ENCODE peak calls at places on chromosomes 11 and 22, in five cellular contexts. G, U, M, C and H are unnamed samples.

GRCh38 chr11:43947003-43947500 is 4.6 kb downstream of the C11orf96 start:
- DNase-seq in C (no peak), U (peak; percentile 61), G (no peak), M (peak; percentile 19), H (no peak)

GRCh38 chr22:25095869-25096268 is 103.8 kb upstream of the CRYBB3 start:
- DNase-seq in G (no peak), M (no peak), C (no peak), U (no peak), H (no peak)

GRCh38 chr11:68214173-68215086 is 1.3 kb upstream of the KMT5B start:
- DNase-seq in G (no peak), C (no peak), U (peak; percentile 26), M (no peak), H (peak; percentile 75)

GRCh38 chr22:30424471-30425326 is 869 bp upstream of the MTFP1 start:
- DNase-seq in C (no peak), U (no peak), G (no peak), M (no peak), H (no peak)

GRCh38 chr11:3894128-3894731 is 38.8 kb downstream of the STIM1 start:
- DNase-seq in M (no peak), U (no peak), G (no peak), C (no peak), H (no peak)

GRCh38 chr11:45662096-45662664 is 3.2 kb downstream of the CHST1 start:
- DNase-seq in M (no peak), C (no peak), U (no peak), G (no peak), H (no peak)

GRCh38 chr11:7609521-7609920 is 63.8 kb downstream of the CYB5R2 start:
- DNase-seq in G (no peak), C (no peak), M (no peak), U (no peak), H (no peak)

GRCh38 chr11:62427630-62428233 is 8.9 kb downstream of the SCGB1A1 start:
- DNase-seq in U (no peak), G (no peak), M (no peak), C (no peak), H (no peak)

GRCh38 chr11:131418214-131418613 is 47.8 kb downstream of the NTM start:
- DNase-seq in M (no peak), G (no peak), U (no peak), C (no peak), H (no peak)

GRCh38 chr11:11568651-11569229 is 53.1 kb downstream of the GALNT18 start:
- DNase-seq in G (no peak), M (no peak), C (no peak), U (no peak), H (no peak)

GRCh38 chr11:63939351-63939920 is 634 bp downstream of the NAA40 start:
- DNase-seq in C (no peak), M (no peak), G (no peak), U (no peak), H (no peak)

GRCh38 chr11:40149721-40150120 is 1309.7 kb downstream of the LRRC4C start:
- DNase-seq in G (no peak), M (no peak), U (no peak), C (no peak), H (no peak)

GRCh38 chr22:40237788-40238424 is 60.2 kb downstream of the TNRC6B start:
- DNase-seq in C (no peak), G (no peak), U (no peak), M (no peak), H (no peak)

GRCh38 chr22:41848468-41848867 is 15.6 kb downstream of the SREBF2 start:
- DNase-seq in U (no peak), M (no peak), C (peak; percentile 72), G (no peak), H (no peak)

GRCh38 chr11:130872961-130873360 is 43.3 kb downstream of the SNX19 start:
- DNase-seq in U (peak; percentile 38), G (no peak), C (no peak), M (no peak), H (no peak)

GRCh38 chr22:42680648-42681047 is 31.5 kb upstream of the CYB5R3 start:
- DNase-seq in U (peak; percentile 67), G (no peak), C (no peak), M (peak; percentile 66), H (no peak)

GRCh38 chr11:9731256-9731655 is 67.4 kb downstream of the SWAP70 start:
- DNase-seq in U (no peak), G (no peak), M (no peak), C (no peak), H (no peak)

GRCh38 chr11:68666854-68667253 is 17.5 kb upstream of the GAL start:
- DNase-seq in M (no peak), U (peak; percentile 47), G (no peak), C (no peak), H (no peak)

GRCh38 chr22:40407831-40408717 is 37.7 kb downstream of the SGSM3 start:
- DNase-seq in U (no peak), C (no peak), G (no peak), M (no peak), H (no peak)

GRCh38 chr11:60193687-60194433 is 11.0 kb upstream of the MS4A6A start:
- DNase-seq in C (peak; percentile 51), M (peak; percentile 56), U (peak; percentile 67), G (peak; percentile 56), H (peak; percentile 31)

GRCh38 chr22:17380711-17381087 is 11.4 kb downstream of the CECR2 start:
- DNase-seq in U (no peak), G (peak; percentile 51), M (no peak), C (no peak), H (no peak)

GRCh38 chr22:17376950-17377349 is 7.7 kb downstream of the CECR2 start:
- DNase-seq in C (no peak), U (no peak), M (no peak), G (no peak), H (no peak)

GRCh38 chr22:17375914-17376614 is 6.8 kb downstream of the CECR2 start:
- DNase-seq in G (no peak), U (no peak), C (no peak), M (no peak), H (no peak)

GRCh38 chr22:17381237-17381913 is 12.1 kb downstream of the CECR2 start:
- DNase-seq in G (no peak), U (no peak), M (no peak), C (no peak), H (no peak)

DNA sequence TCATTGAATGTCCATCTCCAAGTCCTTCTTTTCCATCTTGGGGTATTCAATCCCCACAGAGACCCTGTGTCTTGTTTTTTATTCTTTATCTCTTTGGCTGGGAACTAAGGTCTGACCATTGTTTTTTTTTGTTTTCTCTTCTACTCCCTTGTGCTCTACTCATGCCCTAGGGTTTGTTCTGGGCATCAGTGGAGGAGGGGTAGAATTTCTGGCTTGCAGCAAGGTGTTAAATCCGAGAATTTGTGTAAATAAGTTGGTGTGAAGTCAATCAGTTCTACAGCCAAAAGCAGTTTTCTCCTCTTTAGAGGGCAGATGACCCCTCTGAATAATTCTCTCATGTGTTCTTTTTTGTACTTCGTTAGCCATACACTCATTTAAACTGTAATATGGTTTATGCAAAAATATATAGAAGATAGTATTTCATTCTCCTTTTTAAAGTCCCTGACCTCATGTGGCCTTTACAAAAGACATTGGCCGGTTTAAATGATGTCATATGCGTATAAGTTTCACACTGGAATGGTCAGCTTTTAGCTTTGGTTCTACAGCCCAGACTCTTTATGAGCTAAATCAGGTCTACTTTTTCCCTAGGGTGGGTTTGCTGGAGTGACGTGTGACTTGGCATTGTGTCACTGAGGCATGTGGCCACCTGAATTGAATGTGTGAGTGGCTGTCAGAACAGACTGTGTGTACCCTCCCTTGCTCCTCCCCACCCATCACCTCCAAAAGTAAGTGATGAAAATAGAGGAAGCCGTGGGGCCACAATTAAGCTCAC is 10.9 kb downstream of the CECR2 start:
- DNase-seq in C (no peak), M (no peak), G (no peak), U (no peak), H (no peak)
- H3K4me1 ChIP-seq in C (peaks cover 13% of the 10 kb centered on the region), M (no peaks in the 10 kb centered on the region), G (peaks cover 25% of the 10 kb centered on the region), U (no peaks in the 10 kb centered on the region), H (no peaks in the 10 kb centered on the region)

GRCh38 chr22:48371391-48371790 is 1456.3 kb downstream of the BRD1 start:
- DNase-seq in C (no peak), G (no peak), U (no peak), M (no peak), H (no peak)

GRCh38 chr22:48369789-48370507 is 1457.7 kb downstream of the BRD1 start:
- DNase-seq in G (no peak), C (peak; percentile 43), M (no peak), U (no peak), H (no peak)

GRCh38 chr22:48370508-48371325 is 1457.0 kb downstream of the BRD1 start:
- DNase-seq in C (no peak), G (no peak), U (no peak), M (no peak), H (no peak)

GRCh38 chr22:48367731-48368130 is 1459.9 kb downstream of the BRD1 start:
- DNase-seq in U (no peak), C (no peak), G (no peak), M (no peak), H (no peak)

GRCh38 chr22:48368975-48369525 is 1458.6 kb downstream of the BRD1 start:
- DNase-seq in G (no peak), U (no peak), C (no peak), M (no peak), H (no peak)
- H3K27ac ChIP-seq in G (no peak overlapping the region), U (no peak overlapping the region), C (no peak overlapping the region), M (no peak overlapping the region), H (no peak overlapping the region)

GRCh38 chr11:35174666-35175065 is 35.7 kb downstream of the CD44 start:
- DNase-seq in M (no peak), G (no peak), U (no peak), C (no peak), H (no peak)
- H3K4me1 ChIP-seq in M (peaks cover 56% of the 10 kb centered on the region), G (peaks cover 4% of the 10 kb centered on the region), U (peaks cover 28% of the 10 kb centered on the region), C (peaks cover 5% of the 10 kb centered on the region), H (peaks cover 26% of the 10 kb centered on the region)

DNA sequence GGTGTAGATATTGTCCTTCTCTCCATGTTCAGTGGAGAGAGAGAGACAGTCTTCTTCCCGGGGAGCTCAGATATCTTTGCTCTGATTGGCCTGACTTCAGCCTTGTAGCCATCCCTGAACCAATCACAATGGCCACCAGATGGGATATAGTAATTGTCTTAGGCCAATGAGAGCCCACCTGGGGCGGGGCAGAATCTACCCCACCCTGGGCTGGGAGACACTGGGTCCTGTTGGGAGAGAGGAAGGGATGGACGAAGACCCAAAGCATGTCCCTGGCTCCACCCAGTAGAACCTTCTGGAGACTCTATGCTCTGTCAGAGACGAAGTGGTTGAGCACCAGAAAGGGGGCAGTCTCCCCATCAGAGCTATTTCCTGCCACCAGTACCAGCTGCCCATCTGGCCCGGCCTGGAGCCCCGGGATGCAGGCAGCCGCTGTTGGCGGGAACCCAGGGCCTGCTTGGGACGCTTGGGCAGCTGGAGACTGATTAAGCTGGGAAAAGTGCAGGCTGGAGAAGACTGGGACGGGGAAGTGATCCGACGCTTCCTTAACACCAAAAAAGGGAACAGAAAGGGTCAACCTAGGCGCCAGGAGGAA is 31.6 kb upstream of the CBX7 start:
- DNase-seq in G (no peak), U (no peak), C (no peak), M (peak; percentile 27), H (peak; percentile 93)
- H3K27ac ChIP-seq in G (no peak overlapping the region), U (no peak overlapping the region), C (peak overlapping the region; percentile 78), M (no peak overlapping the region), H (peak overlapping the region; percentile 10)